ENCODE peak calls at places on chromosomes 13 and 19, in eight cellular contexts. N, I, K, M, T, D, S and H are unnamed samples.

GRCh38 chr13:31441804-31442487 is 242.2 kb downstream of the B3GLCT start:
- DNase-seq in N (no peak), I (no peak), K (no peak), M (no peak), T (no peak), D (no peak), S (no peak), H (no peak)

GRCh38 chr19:58581227-58582141 is 8.3 kb upstream of the MZF1 start:
- DNase-seq in N (peak), I (peak), K (peak), M (peak), T (peak), D (peak), S (no peak), H (peak)

GRCh38 chr19:42563352-42564210 is 31.1 kb downstream of the CEACAM8 start:
- DNase-seq in N (peak), I (peak), K (peak), M (peak), T (peak), D (no peak), S (no peak), H (no peak)

GRCh38 chr19:19489804-19490204 is 25.5 kb downstream of the TSSK6 start:
- DNase-seq in N (no peak), I (no peak), K (no peak), M (peak), T (no peak), D (no peak), S (no peak), H (no peak)

GRCh38 chr13:35957174-35957867 is 173.9 kb downstream of the DCLK1 start:
- DNase-seq in N (no peak), I (no peak), K (no peak), M (no peak), T (no peak), D (no peak), S (no peak), H (no peak)

GRCh38 chr13:46530084-46530935 is 22.7 kb upstream of the LRCH1 start:
- DNase-seq in N (no peak), I (no peak), K (no peak), M (no peak), T (no peak), D (no peak), S (no peak), H (no peak)

GRCh38 chr13:106114981-106115554 is 420.4 kb downstream of the EFNB2 start:
- DNase-seq in N (no peak), I (no peak), K (no peak), M (no peak), T (no peak), D (no peak), S (no peak), H (no peak)

GRCh38 chr13:33637978-33638743 is 179.8 kb upstream of the RFC3 start:
- DNase-seq in N (no peak), I (no peak), K (no peak), M (no peak), T (no peak), D (no peak), S (no peak), H (no peak)

GRCh38 chr13:104483631-104484030 is 1417.4 kb upstream of the SLC10A2 start:
- DNase-seq in N (no peak), I (no peak), K (no peak), M (no peak), T (no peak), D (no peak), S (no peak), H (no peak)

GRCh38 chr19:7787141-7787540 is 24.1 kb downstream of the CLEC4M start:
- DNase-seq in N (no peak), I (no peak), K (no peak), M (no peak), T (no peak), D (no peak), S (no peak), H (no peak)

GRCh38 chr13:42807236-42807635 is 25.9 kb downstream of the FAM216B start:
- DNase-seq in N (no peak), I (no peak), K (no peak), M (no peak), T (no peak), D (no peak), S (no peak), H (no peak)

GRCh38 chr13:39892731-39893293 is 237.3 kb downstream of the COG6 start:
- DNase-seq in N (no peak), I (no peak), K (no peak), M (no peak), T (no peak), D (no peak), S (no peak), H (no peak)

GRCh38 chr19:54138777-54139256 is 1.3 kb downstream of the CNOT3 start:
- DNase-seq in N (no peak), I (no peak), K (no peak), M (no peak), T (no peak), D (no peak), S (no peak), H (no peak)

GRCh38 chr19:11020982-11021759 is 60.3 kb downstream of the SMARCA4 start:
- DNase-seq in N (no peak), I (no peak), K (no peak), M (no peak), T (no peak), D (no peak), S (no peak), H (no peak)

GRCh38 chr19:31135841-31136240 is 213.4 kb downstream of the TSHZ3 start:
- DNase-seq in N (no peak), I (no peak), K (no peak), M (no peak), T (no peak), D (no peak), S (no peak), H (no peak)

GRCh38 chr13:110617326-110618072 is 2.2 kb downstream of the NAXD start:
- DNase-seq in N (no peak), I (no peak), K (no peak), M (peak), T (peak), D (no peak), S (no peak), H (no peak)

GRCh38 chr13:93900735-93901134 is 578.7 kb downstream of the DCT start:
- DNase-seq in N (no peak), I (no peak), K (no peak), M (no peak), T (no peak), D (no peak), S (no peak), H (no peak)

GRCh38 chr19:27776020-27776419 is 1436.9 kb downstream of the UQCRFS1 start:
- DNase-seq in N (no peak), I (no peak), K (peak), M (no peak), T (no peak), D (no peak), S (no peak), H (no peak)

GRCh38 chr19:8390617-8390981 is 439 bp downstream of the RAB11B start:
- DNase-seq in N (no peak), I (peak), K (peak), M (peak), T (peak), D (peak), S (no peak), H (peak)

GRCh38 chr19:15368051-15368632 is 11.4 kb downstream of the AKAP8 start:
- DNase-seq in N (no peak), I (no peak), K (no peak), M (no peak), T (no peak), D (no peak), S (no peak), H (no peak)

GRCh38 chr13:22103046-22103445 is 432.2 kb downstream of the FGF9 start:
- DNase-seq in N (no peak), I (no peak), K (no peak), M (no peak), T (no peak), D (no peak), S (no peak), H (no peak)
- TF ChIP-seq CTCF in N (no peak), I (peak), K (no peak), M (no peak), T (no peak), D (no peak), S (no peak), H (no peak)

DNA sequence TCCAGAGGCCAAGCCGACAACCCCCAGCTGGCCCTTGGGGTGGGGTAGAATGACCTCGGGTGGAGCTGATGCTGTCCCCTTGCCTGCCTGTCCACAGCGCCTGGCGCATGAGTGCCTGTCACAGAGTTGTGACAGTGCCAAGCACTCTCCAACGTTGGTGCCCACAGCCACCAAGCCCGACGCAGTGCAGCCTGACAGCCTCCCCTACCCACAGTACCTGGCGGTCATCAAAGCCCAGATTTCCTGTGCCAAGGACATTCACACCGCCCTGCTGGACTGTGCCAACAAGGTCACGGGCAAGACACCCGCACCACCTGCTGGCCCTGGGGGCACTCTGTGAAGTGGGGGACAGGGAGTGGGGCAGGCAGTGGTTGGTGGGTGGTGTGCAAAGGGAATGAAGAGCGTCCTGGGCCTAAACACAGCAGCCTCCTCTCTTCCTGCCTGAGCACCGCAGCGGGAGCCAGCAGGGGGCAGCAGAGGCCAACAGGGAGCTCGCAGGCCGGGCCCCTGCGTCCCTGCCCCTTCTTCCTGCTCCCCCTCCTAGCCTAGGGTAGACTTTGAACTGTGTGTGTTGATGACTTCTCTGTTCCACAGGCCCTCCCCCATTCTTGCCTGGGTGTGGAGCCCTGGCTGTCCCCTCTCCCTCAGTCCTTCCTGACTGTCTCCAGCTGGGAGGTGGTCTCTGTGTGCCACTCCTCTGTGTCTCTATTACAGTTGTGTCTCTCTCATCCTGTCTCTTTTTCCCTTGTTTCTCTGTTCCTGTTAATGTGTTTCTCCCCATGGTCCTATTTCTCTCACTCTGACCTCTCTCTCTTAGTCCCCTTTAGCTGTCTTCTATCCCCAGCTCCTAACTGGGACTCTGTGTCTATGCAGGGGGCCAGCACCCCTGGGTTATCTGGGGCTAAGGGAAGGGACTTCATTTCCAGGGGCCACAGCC is 6.5 kb downstream of the MED29 start:
- DNase-seq in N (peak), I (peak), K (peak), M (peak), T (peak), D (peak), S (no peak), H (peak)
- H3K4me3 ChIP-seq in N (no peak), I (peak), K (no peak), M (peak), T (peak), D (peak), S (peak), H (peak)

DNA sequence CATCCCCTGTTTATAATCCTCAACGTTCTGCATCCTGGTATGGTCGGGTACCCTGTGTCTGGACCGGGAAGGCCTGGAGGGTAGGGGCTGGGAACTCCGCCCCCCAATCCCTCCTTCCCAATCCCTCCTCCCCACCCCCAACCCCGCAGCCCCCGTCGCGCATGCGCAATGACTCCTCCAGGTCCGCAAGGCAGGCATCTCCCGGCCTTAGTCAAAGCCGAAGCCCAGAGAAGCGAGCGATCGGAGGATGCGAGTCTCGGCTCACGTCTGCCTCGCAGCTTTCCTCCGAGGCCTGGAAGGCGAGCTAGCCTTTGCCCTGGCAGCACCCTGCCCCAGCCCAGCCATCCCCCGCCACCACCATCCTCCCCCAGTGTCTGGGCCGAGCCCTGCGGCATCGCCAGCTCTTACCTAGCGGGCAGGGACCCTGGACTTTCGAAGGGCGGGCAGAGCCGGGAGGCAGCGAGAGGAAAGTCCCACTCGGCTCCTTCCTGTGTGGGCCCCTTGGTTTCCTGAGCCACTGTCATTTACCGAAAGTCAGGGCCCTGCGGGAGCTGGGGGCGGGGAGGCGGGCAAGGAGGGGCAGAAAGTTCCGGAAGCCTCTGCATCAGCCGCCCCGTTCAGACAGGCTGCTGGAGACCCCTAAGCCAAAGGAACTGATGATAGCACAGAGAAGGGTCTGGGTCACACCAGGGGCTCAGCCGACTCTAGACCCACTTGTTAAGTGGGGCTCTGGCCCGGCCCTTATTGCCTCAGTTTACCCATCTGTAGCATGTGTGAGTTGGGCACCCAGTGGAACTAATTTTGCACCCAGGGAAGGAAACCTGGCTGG is at the start of gene JAK3:
- DNase-seq in N (no peak), I (no peak), K (no peak), M (peak), T (peak), D (no peak), S (no peak), H (no peak)
- TF ChIP-seq POLR2AphosphoS5 in N (no peak), I (no peak), K (no peak), M (no peak), T (no peak), D (no peak), S (no peak), H (no peak)

GRCh38 chr13:24128962-24129361 is 31.6 kb upstream of the SPATA13 start:
- DNase-seq in N (no peak), I (no peak), K (no peak), M (no peak), T (no peak), D (no peak), S (no peak), H (no peak)

GRCh38 chr13:24133396-24133795 is 27.1 kb upstream of the SPATA13 start:
- DNase-seq in N (no peak), I (no peak), K (no peak), M (no peak), T (no peak), D (no peak), S (no peak), H (no peak)

GRCh38 chr13:24134772-24135171 is 25.7 kb upstream of the SPATA13 start:
- DNase-seq in N (no peak), I (no peak), K (no peak), M (no peak), T (no peak), D (no peak), S (no peak), H (no peak)

GRCh38 chr13:24130134-24130792 is 30.3 kb upstream of the SPATA13 start:
- DNase-seq in N (no peak), I (no peak), K (no peak), M (no peak), T (no peak), D (no peak), S (no peak), H (no peak)

GRCh38 chr13:24131749-24132148 is 28.8 kb upstream of the SPATA13 start:
- DNase-seq in N (no peak), I (no peak), K (no peak), M (no peak), T (no peak), D (no peak), S (no peak), H (no peak)
- TF ChIP-seq CTCF in N (no peak), I (no peak), K (no peak), M (no peak), T (no peak), D (no peak), S (no peak), H (no peak)

DNA sequence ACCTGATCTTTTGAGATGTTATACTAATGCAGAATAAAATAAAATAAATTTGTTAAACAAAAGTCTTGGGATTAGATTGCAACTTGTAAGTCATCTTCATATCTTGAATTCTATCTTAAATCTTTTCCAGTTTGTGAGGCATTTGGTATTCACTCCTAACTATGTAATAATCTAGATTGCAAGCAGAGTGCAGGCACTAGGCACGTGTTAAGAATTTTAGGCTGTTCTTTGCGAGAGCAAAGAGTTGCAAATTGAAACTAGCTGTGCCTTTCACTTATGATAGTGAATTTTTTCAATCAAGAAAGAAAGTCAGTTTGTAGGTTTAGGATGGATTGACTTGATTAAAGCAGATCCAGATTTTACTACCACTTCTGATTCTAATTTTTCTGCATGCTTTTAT is 264.1 kb upstream of the SPRY2 start:
- DNase-seq in N (no peak), I (no peak), K (no peak), M (no peak), T (no peak), D (no peak), S (no peak), H (no peak)
- H3K4me3 ChIP-seq in N (no peak), I (no peak), K (no peak), M (no peak), T (no peak), D (no peak), S (no peak), H (no peak)

GRCh38 chr19:1241417-1242095 is at the start of gene ATP5F1D:
- DNase-seq in N (no peak), I (no peak), K (peak), M (peak), T (peak), D (peak), S (no peak), H (peak)
- TF ChIP-seq POLR2AphosphoS5 in N (no peak), I (peak), K (peak), M (peak), T (peak), D (peak), S (peak), H (peak)

DNA sequence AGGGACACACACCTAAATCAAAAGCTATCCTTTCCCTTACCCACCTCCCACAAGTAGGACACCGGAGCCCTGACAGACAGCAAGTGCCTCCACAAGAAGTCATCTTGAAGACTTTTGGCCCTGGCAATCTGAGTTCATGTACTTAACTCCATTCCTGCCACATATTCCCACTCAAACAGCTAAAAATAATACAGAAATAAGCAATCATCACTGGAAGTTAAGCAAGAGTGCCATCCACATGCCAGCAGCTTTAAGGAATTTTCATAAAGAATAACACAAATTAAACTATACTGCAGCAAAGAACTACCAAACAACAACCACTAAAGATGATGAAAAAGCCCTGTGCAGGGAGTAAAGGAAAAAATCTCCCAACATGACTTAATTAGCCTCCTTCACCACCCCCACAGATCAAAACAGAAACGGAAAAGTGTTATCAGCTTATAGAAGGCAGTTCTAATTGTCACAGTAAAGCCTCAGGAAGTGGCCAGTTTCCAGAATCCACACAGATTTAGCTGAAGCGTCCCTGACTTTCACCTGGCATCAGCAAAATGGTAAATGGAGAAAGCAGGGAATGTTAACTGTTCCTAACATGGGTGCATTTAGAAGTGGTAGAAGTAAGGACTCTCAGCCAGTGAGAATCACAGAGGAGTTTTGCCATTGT is 343.9 kb downstream of the TBC1D4 start:
- DNase-seq in N (no peak), I (no peak), K (no peak), M (no peak), T (no peak), D (no peak), S (no peak), H (no peak)
- TF ChIP-seq CTCF in N (no peak), I (no peak), K (no peak), M (no peak), T (no peak), D (no peak), S (no peak), H (no peak)

GRCh38 chr13:25171170-25171516 is 945 bp downstream of the AMER2 start:
- DNase-seq in N (no peak), I (no peak), K (no peak), M (no peak), T (no peak), D (no peak), S (no peak), H (no peak)
- H3K4me3 ChIP-seq in N (no peak), I (no peak), K (no peak), M (peak), T (peak), D (peak), S (peak), H (peak)

GRCh38 chr13:100234524-100235136 is 145.7 kb downstream of the PCCA start:
- DNase-seq in N (no peak), I (no peak), K (no peak), M (no peak), T (no peak), D (no peak), S (no peak), H (no peak)

GRCh38 chr13:100235311-100235901 is 146.5 kb downstream of the PCCA start:
- DNase-seq in N (peak), I (peak), K (peak), M (no peak), T (no peak), D (no peak), S (no peak), H (no peak)

GRCh38 chr13:100229603-100230002 is 140.7 kb downstream of the PCCA start:
- DNase-seq in N (no peak), I (no peak), K (no peak), M (peak), T (no peak), D (no peak), S (no peak), H (no peak)

GRCh38 chr13:100230813-100231575 is 142.1 kb downstream of the PCCA start:
- DNase-seq in N (no peak), I (no peak), K (no peak), M (no peak), T (no peak), D (no peak), S (no peak), H (no peak)

GRCh38 chr13:100234006-100234405 is 145.1 kb downstream of the PCCA start:
- DNase-seq in N (no peak), I (no peak), K (no peak), M (no peak), T (no peak), D (no peak), S (no peak), H (no peak)
- TF ChIP-seq POLR2AphosphoS5 in N (no peak), I (no peak), K (no peak), M (no peak), T (no peak), D (no peak), S (no peak), H (no peak)